ENCODE peak calls at places on chromosomes 6 and 20, in four cellular contexts. E is DMS153; O is GM10248; A is activated CD8-positive, alpha-beta memory T cell treated with anti-CD3 and anti-CD28 coated beads for 48 hours. Z is an unnamed sample.
A peak's percentile ranks its signal among the peaks of the same experiment; 100 is the strongest.

GRCh38 chr6:3965071-3965718 is 113.7 kb downstream of the FAM217A start:
- DNase-seq in O (no peak), E (no peak), A (no peak), Z (no peak)

GRCh38 chr20:64142546-64142945 is 21.7 kb upstream of the MYT1 start:
- DNase-seq in E (peak; percentile 78), A (no peak), O (no peak), Z (peak; percentile 79)

GRCh38 chr20:49570828-49571552 is 3.1 kb upstream of the PTGIS start:
- DNase-seq in O (no peak), A (no peak), E (no peak), Z (no peak)

GRCh38 chr20:17665756-17666155 is 16.3 kb downstream of the RRBP1 start:
- DNase-seq in A (no peak), O (no peak), E (no peak), Z (no peak)

GRCh38 chr6:128242765-128243403 is 277.5 kb downstream of the PTPRK start:
- DNase-seq in E (no peak), A (no peak), O (no peak), Z (no peak)

GRCh38 chr6:39555136-39555535 is 170.1 kb downstream of the KIF6 start:
- DNase-seq in A (no peak), O (no peak), E (no peak), Z (no peak)

GRCh38 chr6:21461844-21462518 is 131.6 kb upstream of the SOX4 start:
- DNase-seq in A (no peak), E (no peak), O (no peak), Z (no peak)

GRCh38 chr20:57638173-57638894 is 18.1 kb upstream of the ZBP1 start:
- DNase-seq in O (no peak), A (no peak), E (no peak), Z (no peak)

GRCh38 chr6:31922942-31923341 is 4.6 kb upstream of the C2 start:
- DNase-seq in A (no peak), O (no peak), E (no peak), Z (no peak)

GRCh38 chr20:48785801-48786200 is 42.0 kb downstream of the PREX1 start:
- DNase-seq in E (no peak), O (no peak), A (no peak), Z (no peak)

GRCh38 chr6:46927066-46927465 is 5.3 kb upstream of the ADGRF5 start:
- DNase-seq in A (no peak), O (no peak), E (no peak), Z (no peak)

GRCh38 chr20:50027611-50028105 is 44.9 kb downstream of the SNAI1 start:
- DNase-seq in A (no peak), O (no peak), E (no peak), Z (no peak)

GRCh38 chr20:59604770-59605665 is 678 bp downstream of the PHACTR3 start:
- DNase-seq in E (no peak), O (no peak), A (no peak), Z (no peak)

GRCh38 chr6:127266178-127266891 is at the start of gene RNF146:
- DNase-seq in A (peak; percentile 50), O (peak; percentile 90), E (peak; percentile 61), Z (peak; percentile 71)

GRCh38 chr6:107730683-107731314 is 93.3 kb downstream of the SCML4 start:
- DNase-seq in O (no peak), A (no peak), E (no peak), Z (no peak)

GRCh38 chr20:61821698-61822097 is 244.0 kb downstream of the TAF4 start:
- DNase-seq in E (no peak), A (no peak), O (no peak), Z (no peak)

GRCh38 chr6:136866872-136867416 is 44.6 kb downstream of the PEX7 start:
- DNase-seq in A (no peak), O (no peak), E (no peak), Z (no peak)

GRCh38 chr6:114315841-114316595 is 26.8 kb downstream of the HS3ST5 start:
- DNase-seq in O (no peak), E (peak; percentile 26), A (no peak), Z (no peak)

GRCh38 chr6:26475823-26476729 is 18.3 kb downstream of the BTN2A1 start:
- DNase-seq in E (no peak), A (no peak), O (no peak), Z (no peak)

GRCh38 chr20:37345339-37346231 is at the start of gene SRC:
- DNase-seq in O (peak; percentile 76), A (peak; percentile 11), E (no peak), Z (peak; percentile 76)

GRCh38 chr20:46004813-46005505 is 3.7 kb upstream of the MMP9 start:
- DNase-seq in A (no peak), O (no peak), E (no peak), Z (peak; percentile 31)

GRCh38 chr6:105900120-105900937 is 185.8 kb upstream of the PRDM1 start:
- DNase-seq in E (no peak), A (no peak), O (no peak), Z (no peak)

GRCh38 chr6:106087548-106088325 is 1.6 kb downstream of the PRDM1 start:
- DNase-seq in A (no peak), O (no peak), E (no peak), Z (no peak)

GRCh38 chr6:53862517-53863457 is 68.0 kb downstream of the LRRC1 start:
- DNase-seq in A (no peak), E (no peak), O (no peak), Z (no peak)

GRCh38 chr6:68635706-68636513 is 828 bp downstream of the ADGRB3 start:
- DNase-seq in A (no peak), E (peak; percentile 14), O (peak; percentile 21), Z (no peak)